ENCODE peak calls at places on chromosomes 12 and 14, in eight cellular contexts. G is SJSA1; A is activated CD8-positive, alpha-beta T cell treated with anti-CD3 and anti-CD28 coated beads, Interleukin-2, amount 10 ng/mL, durations not matched to agents 7 days and 5 days; P is OCI-M1; T is Ammon's horn; I is effector CD4-positive, alpha-beta T cell; C is NCI-H1436; Q is NCI-H1417. O is an unnamed sample.
A peak's percentile ranks its signal among the peaks of the same experiment; 100 is the strongest.

GRCh38 chr14:72512925-72513324 is 381.0 kb downstream of the DPF3 start:
- DNase-seq in I (no peak), C (no peak), G (no peak), P (no peak), Q (no peak), T (no peak), A (no peak), O (no peak)

GRCh38 chr14:106691601-106692291 is 1165.4 kb downstream of the TMEM121 start:
- DNase-seq in C (no peak), A (peak; percentile 72), P (peak; percentile 34), I (peak; percentile 40), T (no peak), G (no peak), Q (no peak), O (peak; percentile 70)

GRCh38 chr14:29528889-29529288 is 398.8 kb downstream of the PRKD1 start:
- DNase-seq in P (peak; percentile 3), Q (peak; percentile 32), G (no peak), A (no peak), T (peak; percentile 29), I (no peak), C (peak; percentile 8), O (no peak)

GRCh38 chr12:113244015-113244983 is 23.0 kb downstream of the TPCN1 start:
- DNase-seq in G (no peak), T (peak; percentile 83), I (no peak), C (no peak), Q (no peak), A (no peak), P (no peak), O (no peak)

GRCh38 chr14:72243309-72243708 is 311.1 kb downstream of the RGS6 start:
- DNase-seq in A (no peak), P (no peak), Q (no peak), T (no peak), G (no peak), I (no peak), C (no peak), O (no peak)

GRCh38 chr12:84822541-84822940 is 90.1 kb downstream of the SLC6A15 start:
- DNase-seq in A (no peak), P (no peak), G (no peak), T (no peak), Q (no peak), I (no peak), C (no peak), O (no peak)

GRCh38 chr14:46580941-46581671 is 70.5 kb downstream of the RPL10L start:
- DNase-seq in G (no peak), P (peak; percentile 72), C (peak; percentile 13), I (no peak), T (peak; percentile 51), A (peak; percentile 19), Q (peak; percentile 50), O (peak; percentile 13)

GRCh38 chr14:89912667-89913211 is 41.8 kb downstream of the EFCAB11 start:
- DNase-seq in I (no peak), G (peak; percentile 71), C (no peak), P (peak; percentile 13), T (peak; percentile 79), Q (no peak), A (no peak), O (no peak)

GRCh38 chr12:93137656-93138612 is 208.8 kb upstream of the EEA1 start:
- DNase-seq in I (no peak), T (no peak), A (no peak), C (no peak), Q (no peak), G (peak; percentile 55), P (no peak), O (no peak)

GRCh38 chr12:2963760-2964292 is 4.6 kb downstream of the TEAD4 start:
- DNase-seq in P (no peak), Q (no peak), T (no peak), A (no peak), G (peak; percentile 86), C (no peak), I (no peak), O (no peak)

GRCh38 chr14:32675433-32675832 is 263.2 kb upstream of the NPAS3 start:
- DNase-seq in A (no peak), C (no peak), I (no peak), G (no peak), T (no peak), P (no peak), Q (no peak), O (no peak)

GRCh38 chr14:101152855-101153254 is 249.3 kb upstream of the RTL1 start:
- DNase-seq in P (no peak), G (no peak), Q (no peak), C (no peak), T (no peak), I (no peak), A (no peak), O (no peak)

GRCh38 chr12:56723889-56724659 is 1.0 kb downstream of the NACA start:
- DNase-seq in C (no peak), T (peak; percentile 50), P (peak; percentile 68), Q (no peak), A (peak; percentile 27), I (no peak), G (no peak), O (peak; percentile 25)

GRCh38 chr14:104229621-104230041 is 91.2 kb downstream of the KIF26A start:
- DNase-seq in A (no peak), G (no peak), Q (no peak), P (no peak), C (no peak), I (no peak), T (no peak), O (no peak)

GRCh38 chr14:85527006-85527405 is 2.9 kb upstream of the FLRT2 start:
- DNase-seq in P (no peak), C (no peak), Q (no peak), A (no peak), G (no peak), T (no peak), I (no peak), O (no peak)

GRCh38 chr14:58898655-58899316 is 261.0 kb downstream of the DACT1 start:
- DNase-seq in P (no peak), C (no peak), I (no peak), A (no peak), T (no peak), Q (no peak), G (peak; percentile 44), O (no peak)

GRCh38 chr12:62865090-62865489 is 69.9 kb downstream of the PPM1H start:
- DNase-seq in T (peak; percentile 54), G (no peak), C (no peak), A (no peak), P (no peak), I (no peak), Q (no peak), O (no peak)

GRCh38 chr14:101876539-101876938 is 87.8 kb upstream of the DYNC1H1 start:
- DNase-seq in C (peak; percentile 40), Q (no peak), T (peak; percentile 55), G (no peak), I (peak; percentile 70), A (peak; percentile 76), P (peak; percentile 80), O (peak; percentile 91)

GRCh38 chr14:103736546-103737431 is 21.2 kb downstream of the ZFYVE21 start:
- DNase-seq in G (no peak), Q (no peak), C (no peak), T (no peak), P (no peak), A (no peak), I (no peak), O (no peak)

GRCh38 chr12:91563011-91563410 is 380.4 kb upstream of the DCN start:
- DNase-seq in C (no peak), A (no peak), Q (no peak), G (no peak), P (no peak), T (no peak), I (no peak), O (no peak)

GRCh38 chr12:62933871-62934798 is 815 bp downstream of the PPM1H start:
- DNase-seq in Q (peak; percentile 65), C (no peak), T (peak; percentile 65), I (no peak), A (no peak), P (peak; percentile 68), G (peak; percentile 54), O (peak; percentile 29)

GRCh38 chr14:53032161-53032803 is 81.4 kb upstream of the FERMT2 start:
- DNase-seq in T (peak; percentile 58), P (no peak), I (no peak), G (peak; percentile 72), A (no peak), C (no peak), Q (no peak), O (no peak)

GRCh38 chr12:11958216-11959091 is 112.3 kb upstream of the BCL2L14 start:
- DNase-seq in T (no peak), G (peak; percentile 90), C (no peak), P (no peak), Q (no peak), I (no peak), A (peak; percentile 67), O (peak; percentile 27)

GRCh38 chr14:71574976-71575375 is 357.3 kb upstream of the RGS6 start:
- DNase-seq in G (peak; percentile 82), Q (no peak), I (no peak), A (no peak), T (no peak), P (no peak), C (no peak), O (no peak)

GRCh38 chr12:69685810-69686209 is 13.3 kb downstream of the BEST3 start:
- DNase-seq in P (no peak), I (no peak), Q (no peak), T (no peak), G (no peak), C (no peak), A (no peak), O (no peak)